ENCODE peak calls at places on chromosomes 3 and 15, in four cellular contexts. One of them, this sample, is unnamed.

GRCh38 chr15:92521624-92522008 is 127.9 kb downstream of the ST8SIA2 start:
- DNase-seq in ascending aorta: peak
- DNase-seq in Peyer's patch: no peak
- DNase-seq in HL-60: peak
- DNase-seq in this sample: no peak

GRCh38 chr3:194570184-194570583 is 63.0 kb downstream of the TMEM44 start:
- DNase-seq in ascending aorta: no peak
- DNase-seq in Peyer's patch: no peak
- DNase-seq in HL-60: no peak
- DNase-seq in this sample: no peak

GRCh38 chr3:167380004-167380689 is at the start of gene ZBBX:
- DNase-seq in ascending aorta: peak
- DNase-seq in Peyer's patch: peak
- DNase-seq in HL-60: peak
- DNase-seq in this sample: peak

GRCh38 chr3:181210275-181210674 is 220.7 kb upstream of the DNAJC19 start:
- DNase-seq in ascending aorta: no peak
- DNase-seq in Peyer's patch: no peak
- DNase-seq in HL-60: no peak
- DNase-seq in this sample: no peak

GRCh38 chr3:154678271-154678670 is 248.3 kb upstream of the GPR149 start:
- DNase-seq in ascending aorta: no peak
- DNase-seq in Peyer's patch: no peak
- DNase-seq in HL-60: no peak
- DNase-seq in this sample: no peak

GRCh38 chr15:76996526-76997401 is 1.8 kb downstream of the PSTPIP1 start:
- DNase-seq in ascending aorta: peak
- DNase-seq in Peyer's patch: peak
- DNase-seq in HL-60: no peak
- DNase-seq in this sample: peak

GRCh38 chr3:23094412-23094811 is 108.7 kb upstream of the UBE2E2 start:
- DNase-seq in ascending aorta: no peak
- DNase-seq in Peyer's patch: no peak
- DNase-seq in HL-60: no peak
- DNase-seq in this sample: no peak

GRCh38 chr15:82624008-82624407 is 23.2 kb downstream of the CPEB1 start:
- DNase-seq in ascending aorta: no peak
- DNase-seq in Peyer's patch: no peak
- DNase-seq in HL-60: no peak
- DNase-seq in this sample: no peak

GRCh38 chr3:10928961-10929471 is 63.5 kb upstream of the SLC6A1 start:
- DNase-seq in ascending aorta: no peak
- DNase-seq in Peyer's patch: no peak
- DNase-seq in HL-60: no peak
- DNase-seq in this sample: peak

GRCh38 chr15:68408526-68408925 is 23.4 kb downstream of the ITGA11 start:
- DNase-seq in ascending aorta: peak
- DNase-seq in Peyer's patch: peak
- DNase-seq in HL-60: no peak
- DNase-seq in this sample: peak

GRCh38 chr3:156135921-156136655 is 15.7 kb downstream of the KCNAB1 start:
- DNase-seq in ascending aorta: no peak
- DNase-seq in Peyer's patch: no peak
- DNase-seq in HL-60: no peak
- DNase-seq in this sample: no peak

GRCh38 chr3:33879540-33879939 is 81.1 kb downstream of the PDCD6IP start:
- DNase-seq in ascending aorta: no peak
- DNase-seq in Peyer's patch: no peak
- DNase-seq in HL-60: no peak
- DNase-seq in this sample: no peak

GRCh38 chr15:74783072-74783807 is 1.4 kb downstream of the CSK start:
- DNase-seq in ascending aorta: no peak
- DNase-seq in Peyer's patch: no peak
- DNase-seq in HL-60: peak
- DNase-seq in this sample: peak

GRCh38 chr3:149701206-149701976 is 43.6 kb upstream of the WWTR1 start:
- DNase-seq in ascending aorta: no peak
- DNase-seq in Peyer's patch: no peak
- DNase-seq in HL-60: no peak
- DNase-seq in this sample: no peak

GRCh38 chr3:122305818-122306621 is 19.0 kb upstream of the CSTA start:
- DNase-seq in ascending aorta: no peak
- DNase-seq in Peyer's patch: peak
- DNase-seq in HL-60: no peak
- DNase-seq in this sample: no peak

GRCh38 chr3:43531835-43532234 is 90.0 kb downstream of the ANO10 start:
- DNase-seq in ascending aorta: no peak
- DNase-seq in Peyer's patch: no peak
- DNase-seq in HL-60: no peak
- DNase-seq in this sample: no peak

GRCh38 chr3:33687406-33688010 is 30.5 kb downstream of the CLASP2 start:
- DNase-seq in ascending aorta: no peak
- DNase-seq in Peyer's patch: no peak
- DNase-seq in HL-60: no peak
- DNase-seq in this sample: no peak

GRCh38 chr15:98375513-98376360 is 272.6 kb upstream of the IGF1R start:
- DNase-seq in ascending aorta: no peak
- DNase-seq in Peyer's patch: no peak
- DNase-seq in HL-60: no peak
- DNase-seq in this sample: no peak

GRCh38 chr3:108389361-108389760 is 93.0 kb downstream of the HHLA2 start:
- DNase-seq in ascending aorta: no peak
- DNase-seq in Peyer's patch: no peak
- DNase-seq in HL-60: no peak
- DNase-seq in this sample: no peak

DNA sequence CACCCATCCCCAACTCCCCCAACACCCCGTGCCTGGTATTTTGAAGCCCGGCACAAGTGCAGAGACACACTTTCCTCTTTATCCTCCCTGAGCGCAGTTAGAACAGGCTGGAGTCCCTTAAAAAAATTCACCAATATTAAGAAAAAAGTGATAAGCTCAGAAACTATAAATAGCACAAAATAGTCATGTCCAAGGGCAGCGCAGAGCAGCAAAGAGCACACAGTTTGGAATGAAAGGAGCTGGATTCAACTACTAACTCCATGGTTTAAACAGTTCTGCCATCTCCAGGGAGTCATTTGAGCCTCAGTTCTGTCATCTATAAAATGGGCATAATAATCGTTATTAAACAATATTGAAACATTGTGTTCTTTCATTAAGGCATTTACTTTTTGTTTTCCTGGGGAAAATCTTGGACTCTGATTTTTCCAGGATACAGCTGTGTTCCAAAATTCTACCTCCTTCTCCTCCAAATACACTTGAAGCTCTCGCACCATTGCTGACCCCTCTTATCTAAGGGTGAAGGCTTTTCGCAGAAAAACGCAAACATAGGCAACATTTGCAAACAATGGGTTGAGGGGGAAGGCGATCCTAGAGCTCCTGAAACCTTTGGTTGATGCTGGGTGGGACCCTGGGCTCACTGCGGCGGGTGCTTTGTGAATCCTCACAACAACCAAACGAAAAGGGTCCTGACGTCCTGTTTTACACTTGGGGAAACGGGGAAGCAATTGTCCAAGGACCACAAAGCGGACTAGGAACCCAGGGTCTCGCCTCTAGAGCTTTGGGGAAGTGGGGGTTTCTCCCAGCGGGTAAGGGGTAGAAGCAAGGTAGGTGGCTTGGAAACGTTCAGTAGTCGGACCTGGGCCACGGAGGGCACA is 41.8 kb downstream of the EPHB3 start:
- DNase-seq in ascending aorta: no peak
- DNase-seq in Peyer's patch: no peak
- DNase-seq in HL-60: no peak
- DNase-seq in this sample: no peak
- H3K4me3 ChIP-seq in ascending aorta: peak
- H3K4me3 ChIP-seq in Peyer's patch: peak
- H3K4me3 ChIP-seq in HL-60: no peak
- H3K4me3 ChIP-seq in this sample: peak

DNA sequence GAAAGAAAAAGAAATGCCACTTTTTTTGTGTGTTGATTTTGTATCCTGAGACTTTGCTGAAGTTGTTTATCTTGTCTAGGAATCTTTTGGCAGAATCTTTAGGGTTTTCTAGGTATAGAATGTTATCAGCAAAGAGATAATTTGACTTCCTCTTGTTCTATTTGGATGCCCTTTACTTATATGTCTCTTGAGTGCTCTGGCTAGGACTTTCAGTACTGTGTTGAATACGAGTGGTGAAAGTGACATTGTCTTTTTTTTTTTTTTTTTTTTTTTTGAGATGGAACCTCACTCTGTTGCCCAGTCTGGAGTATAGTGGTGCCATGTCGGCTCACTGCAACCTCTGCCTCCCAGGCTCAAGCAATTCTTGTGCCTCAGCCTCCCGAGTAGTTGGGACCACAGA is 64.7 kb upstream of the NPHP3 start:
- DNase-seq in ascending aorta: no peak
- DNase-seq in Peyer's patch: no peak
- DNase-seq in HL-60: no peak
- DNase-seq in this sample: no peak
- H3K27ac ChIP-seq in ascending aorta: peak
- H3K27ac ChIP-seq in Peyer's patch: no peak
- H3K27ac ChIP-seq in HL-60: no peak
- H3K27ac ChIP-seq in this sample: no peak

DNA sequence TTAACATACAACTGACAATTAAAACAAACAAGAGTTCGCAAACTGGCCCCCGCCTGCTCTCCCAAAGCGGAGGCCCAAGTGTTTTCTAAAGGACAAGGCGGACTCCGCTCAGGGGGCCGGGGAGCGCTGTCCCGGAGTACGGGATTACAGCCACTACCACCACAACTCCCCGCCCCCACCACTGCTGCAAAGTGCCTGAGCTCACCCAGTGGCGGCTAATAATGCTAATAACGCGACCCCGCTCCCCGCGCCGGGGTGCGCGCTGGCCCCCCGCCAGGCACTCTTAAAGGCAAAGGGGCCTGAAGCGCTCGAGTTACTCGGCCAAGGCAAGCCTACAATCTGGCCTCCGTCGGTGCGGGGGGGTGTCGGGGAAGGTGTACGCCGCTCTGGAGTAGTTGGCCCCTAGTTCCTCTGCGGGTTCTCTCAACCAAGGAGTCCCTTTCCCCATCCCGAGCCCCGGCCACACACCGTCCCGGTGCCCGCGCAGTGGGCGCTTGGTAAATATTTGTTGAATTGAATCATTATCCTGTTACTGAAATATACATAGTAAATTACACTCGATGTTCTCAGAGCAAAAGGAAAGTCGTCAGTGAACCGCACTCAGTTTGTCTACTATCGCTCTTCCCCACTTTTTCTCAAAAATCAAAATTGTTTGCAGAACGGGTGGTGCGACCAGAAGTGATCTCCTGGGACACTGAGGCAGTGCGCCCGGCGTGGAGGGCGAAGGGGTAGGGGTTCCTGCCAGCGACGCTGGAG is 827 bp downstream of the WNT5A start:
- DNase-seq in ascending aorta: peak
- DNase-seq in Peyer's patch: peak
- DNase-seq in HL-60: no peak
- DNase-seq in this sample: peak
- H3K4me3 ChIP-seq in ascending aorta: peak
- H3K4me3 ChIP-seq in Peyer's patch: peak
- H3K4me3 ChIP-seq in HL-60: no peak
- H3K4me3 ChIP-seq in this sample: peak

DNA sequence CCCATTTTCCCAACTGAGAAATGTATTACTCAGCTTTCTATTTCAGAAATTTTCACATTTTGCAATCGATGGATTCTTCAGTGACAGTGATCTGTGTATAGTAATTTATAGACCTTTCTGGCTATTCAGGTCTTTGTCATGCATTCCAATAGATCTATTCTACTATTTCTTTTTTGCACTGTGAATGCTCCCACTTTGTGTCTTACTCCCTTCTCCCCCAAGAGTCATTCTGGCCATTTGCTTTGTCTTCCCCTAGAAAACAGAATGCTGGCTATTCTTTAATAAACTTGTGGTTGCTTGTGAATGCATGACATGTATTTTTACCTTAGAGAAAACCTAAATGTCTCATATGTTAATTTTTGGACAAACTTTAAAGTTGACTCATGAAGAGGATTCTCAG is 87.4 kb upstream of the KBTBD8 start:
- DNase-seq in ascending aorta: no peak
- DNase-seq in Peyer's patch: no peak
- DNase-seq in HL-60: no peak
- DNase-seq in this sample: no peak
- H3K27ac ChIP-seq in ascending aorta: no peak
- H3K27ac ChIP-seq in Peyer's patch: no peak
- H3K27ac ChIP-seq in HL-60: no peak
- H3K27ac ChIP-seq in this sample: no peak

This sample was measured in spleen.